ENCODE peak calls at places on chromosomes 4 and X, in five cellular contexts. A is H1, F is GM12878, K is K562, D is HepG2. Z is an unnamed sample.

GRCh38 chr4:138943893-138944292 is 71.7 kb upstream of the NOCT start:
- DNase-seq in A (no peak), F (no peak), K (no peak), D (no peak), Z (no peak)

GRCh38 chr4:1246901-1247810 is 1.8 kb downstream of the CTBP1 start:
- DNase-seq in A (no peak), F (no peak), K (peak; percentile 43), D (no peak), Z (peak; percentile 18)

GRCh38 chr4:172657112-172657511 is 511.5 kb upstream of the GALNT7 start:
- DNase-seq in A (no peak), F (no peak), K (no peak), D (no peak), Z (no peak)

GRCh38 chrX:72297953-72298730 is 7.6 kb downstream of the CITED1 start:
- DNase-seq in A (no peak), F (no peak), K (peak; percentile 46), D (peak; percentile 16), Z (peak; percentile 33)

GRCh38 chrX:153416781-153417180 is 5.5 kb downstream of the ZFP92 start:
- DNase-seq in A (no peak), F (no peak), K (peak; percentile 50), D (no peak), Z (no peak)

GRCh38 chr4:85024671-85025070 is 58.2 kb upstream of the WDFY3 start:
- DNase-seq in A (no peak), F (no peak), K (no peak), D (no peak), Z (no peak)

GRCh38 chr4:40255722-40256281 is 59.0 kb downstream of the RHOH start:
- DNase-seq in A (no peak), F (no peak), K (no peak), D (peak; percentile 71), Z (no peak)

GRCh38 chrX:65677954-65678469 is 10.6 kb downstream of the MSN start:
- DNase-seq in A (no peak), F (no peak), K (no peak), D (no peak), Z (no peak)

GRCh38 chrX:123924181-123924580 is 37.3 kb upstream of the STAG2 start:
- DNase-seq in A (no peak), F (no peak), K (no peak), D (no peak), Z (peak; percentile 10)

GRCh38 chr4:156084312-156084811 is 130.7 kb upstream of the CTSO start:
- DNase-seq in A (no peak), F (no peak), K (no peak), D (no peak), Z (no peak)

GRCh38 chr4:73021634-73022033 is 47.9 kb downstream of the COX18 start:
- DNase-seq in A (no peak), F (no peak), K (peak; percentile 47), D (peak; percentile 24), Z (no peak)

DNA sequence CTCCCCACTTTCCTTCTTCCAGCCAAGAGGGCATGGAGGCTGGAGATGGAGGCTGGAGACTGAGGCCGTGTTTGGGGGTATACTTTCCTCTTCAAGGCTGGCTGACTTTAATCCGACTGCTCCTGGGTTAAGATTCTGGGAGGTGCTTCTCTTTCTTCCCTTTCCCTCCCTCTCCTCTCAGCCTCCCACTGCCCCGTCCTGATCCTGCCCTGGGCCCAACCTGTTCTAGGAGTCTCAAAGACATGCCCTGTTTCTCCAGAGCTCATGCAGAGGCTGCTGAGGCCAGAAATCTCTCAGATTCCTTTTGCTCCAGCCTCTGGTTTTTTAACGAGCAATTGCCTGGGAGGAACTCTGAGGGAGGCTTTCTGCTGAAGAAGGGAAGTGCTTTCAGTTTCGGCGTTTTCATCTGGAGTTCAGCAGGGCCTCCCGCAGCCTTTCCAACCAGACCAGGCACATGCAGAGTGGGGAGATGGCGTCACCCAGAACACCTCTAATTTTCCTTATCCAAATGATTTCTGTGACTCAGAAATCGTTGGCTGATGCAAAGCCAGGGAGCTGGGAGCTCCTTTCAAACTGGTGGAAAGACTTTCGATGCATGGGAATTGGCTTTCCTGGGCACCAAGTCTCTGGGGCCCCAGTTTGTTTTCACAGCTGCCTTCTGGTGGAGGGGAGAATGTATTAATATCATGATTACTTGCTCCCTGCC is 34.5 kb upstream of the FAM9C start:
- DNase-seq in A (no peak), F (no peak), K (no peak), D (no peak), Z (no peak)
- TF ChIP-seq ATF2 in A (no peak), F (no peak), K (no peak), D (no peak), Z (no peak)

GRCh38 chrX:32538554-32538953 is 672.8 kb downstream of the DMD start:
- DNase-seq in A (no peak), F (no peak), K (no peak), D (no peak), Z (no peak)

GRCh38 chrX:32530802-32531403 is 680.4 kb downstream of the DMD start:
- DNase-seq in A (no peak), F (no peak), K (peak; percentile 5), D (peak; percentile 21), Z (no peak)

GRCh38 chrX:32532282-32532681 is 679.1 kb downstream of the DMD start:
- DNase-seq in A (no peak), F (no peak), K (no peak), D (no peak), Z (no peak)

GRCh38 chrX:32533848-32534247 is 677.5 kb downstream of the DMD start:
- DNase-seq in A (no peak), F (no peak), K (no peak), D (no peak), Z (no peak)
- TF ChIP-seq ATF2 in A (no peak), F (no peak), K (no peak), D (no peak), Z (no peak)

GRCh38 chrX:74346124-74346523 is 42.1 kb downstream of the ZCCHC13 start:
- DNase-seq in A (no peak), F (no peak), K (no peak), D (no peak), Z (no peak)

GRCh38 chrX:74343327-74343969 is 39.5 kb downstream of the ZCCHC13 start:
- DNase-seq in A (no peak), F (no peak), K (no peak), D (no peak), Z (no peak)

GRCh38 chrX:74338852-74339251 is 34.9 kb downstream of the ZCCHC13 start:
- DNase-seq in A (no peak), F (no peak), K (no peak), D (no peak), Z (no peak)

GRCh38 chrX:74349387-74349786 is 45.4 kb downstream of the ZCCHC13 start:
- DNase-seq in A (no peak), F (no peak), K (no peak), D (peak; percentile 3), Z (no peak)

GRCh38 chrX:74343970-74344622 is 40.1 kb downstream of the ZCCHC13 start:
- DNase-seq in A (peak; percentile 27), F (peak; percentile 39), K (peak; percentile 46), D (peak; percentile 60), Z (peak; percentile 71)
- TF ChIP-seq ATF2 in A (no peak), F (no peak), K (no peak), D (no peak), Z (no peak)

GRCh38 chrX:11336201-11336600 is 43.0 kb downstream of the AMELX start:
- DNase-seq in A (no peak), F (no peak), K (no peak), D (no peak), Z (no peak)

GRCh38 chrX:11334165-11334564 is 41.0 kb downstream of the AMELX start:
- DNase-seq in A (no peak), F (no peak), K (no peak), D (no peak), Z (no peak)

GRCh38 chrX:11341274-11342256 is 48.4 kb downstream of the AMELX start:
- DNase-seq in A (no peak), F (peak; percentile 17), K (peak; percentile 59), D (no peak), Z (no peak)

GRCh38 chrX:11331788-11332187 is 38.6 kb downstream of the AMELX start:
- DNase-seq in A (no peak), F (no peak), K (no peak), D (no peak), Z (no peak)

GRCh38 chrX:11337292-11338009 is 44.2 kb downstream of the AMELX start:
- DNase-seq in A (no peak), F (no peak), K (no peak), D (no peak), Z (no peak)
- TF ChIP-seq ATF2 in A (no peak), F (no peak), K (no peak), D (no peak), Z (no peak)